ENCODE peak calls at places on chromosomes 6 and 20, in four cellular contexts. F is GM23338; Z is CD8-positive, alpha-beta T cell; U is PC-3. B is an unnamed sample.

GRCh38 chr6:158039178-158039557 is 57.5 kb downstream of the SYNJ2 start:
- DNase-seq in F (no peak), U (no peak), Z (no peak), B (no peak)

GRCh38 chr20:8913452-8913851 is 155.4 kb upstream of the PLCB4 start:
- DNase-seq in F (peak; percentile 19), Z (no peak), U (no peak), B (no peak)

GRCh38 chr6:33426590-33427563 is 7.0 kb downstream of the SYNGAP1 start:
- DNase-seq in F (peak; percentile 71), Z (peak; percentile 57), U (no peak), B (no peak)

GRCh38 chr6:142926494-142927273 is 18.3 kb downstream of the HIVEP2 start:
- DNase-seq in Z (peak; percentile 87), F (peak; percentile 81), U (peak; percentile 38), B (peak; percentile 91)

GRCh38 chr20:36802326-36803223 is 29.0 kb upstream of the DSN1 start:
- DNase-seq in U (peak; percentile 11), Z (no peak), F (no peak), B (no peak)

GRCh38 chr6:37680668-37681067 is 17.0 kb downstream of the MDGA1 start:
- DNase-seq in F (no peak), U (no peak), Z (no peak), B (no peak)

GRCh38 chr6:44302856-44303255 is 10.3 kb downstream of the AARS2 start:
- DNase-seq in U (no peak), F (no peak), Z (no peak), B (no peak)

GRCh38 chr6:65569505-65569904 is 137.5 kb downstream of the EYS start:
- DNase-seq in F (peak; percentile 48), U (peak; percentile 45), Z (no peak), B (no peak)

GRCh38 chr6:134519456-134519855 is 201.5 kb upstream of the SGK1 start:
- DNase-seq in Z (peak; percentile 65), F (no peak), U (no peak), B (no peak)

GRCh38 chr6:16676376-16676775 is 84.9 kb downstream of the ATXN1 start:
- DNase-seq in F (no peak), Z (no peak), U (no peak), B (no peak)

GRCh38 chr6:63351995-63352586 is 32.3 kb upstream of the LGSN start:
- DNase-seq in Z (no peak), U (peak; percentile 45), F (peak; percentile 4), B (peak; percentile 43)

GRCh38 chr6:162862462-162862861 is 134.7 kb downstream of the PACRG start:
- DNase-seq in Z (no peak), U (no peak), F (no peak), B (no peak)

GRCh38 chr6:158661156-158661555 is 11.3 kb downstream of the SYTL3 start:
- DNase-seq in F (peak; percentile 51), Z (no peak), U (peak; percentile 44), B (no peak)

GRCh38 chr20:59006864-59007757 is at the start of gene CTSZ:
- DNase-seq in Z (peak; percentile 35), F (peak; percentile 85), U (peak; percentile 54), B (peak; percentile 86)

GRCh38 chr20:43749734-43750294 is 23.0 kb upstream of the GTSF1L start:
- DNase-seq in Z (peak; percentile 68), U (peak; percentile 88), F (peak; percentile 85), B (peak; percentile 54)

GRCh38 chr6:151303231-151303630 is 63.5 kb downstream of the AKAP12 start:
- DNase-seq in F (no peak), Z (no peak), U (no peak), B (no peak)

GRCh38 chr6:165308926-165309731 is at the start of gene C6orf118:
- DNase-seq in U (peak; percentile 50), Z (no peak), F (peak; percentile 93), B (peak; percentile 12)

GRCh38 chr6:17354700-17355403 is 38.5 kb upstream of the CAP2 start:
- DNase-seq in Z (no peak), U (peak; percentile 76), F (no peak), B (peak; percentile 77)

GRCh38 chr6:121879149-121879548 is 443.7 kb downstream of the GJA1 start:
- DNase-seq in U (no peak), Z (no peak), F (no peak), B (no peak)

GRCh38 chr6:43970068-43970912 is 157.0 kb downstream of the MRPL14 start:
- DNase-seq in F (no peak), Z (no peak), U (no peak), B (no peak)

GRCh38 chr20:63123326-63123725 is 92.6 kb downstream of the YTHDF1 start:
- DNase-seq in U (no peak), Z (no peak), F (no peak), B (no peak)

GRCh38 chr20:38165089-38165965 is at the start of gene TGM2:
- DNase-seq in U (peak; percentile 91), F (peak; percentile 78), Z (no peak), B (peak; percentile 88)

GRCh38 chr6:50707652-50708325 is 5.5 kb upstream of the TFAP2D start:
- DNase-seq in U (no peak), Z (no peak), F (peak; percentile 65), B (no peak)

GRCh38 chr20:6162239-6162638 is 39.4 kb upstream of the FERMT1 start:
- DNase-seq in U (no peak), F (no peak), Z (no peak), B (no peak)

GRCh38 chr6:46032112-46032998 is 16.7 kb upstream of the CLIC5 start:
- DNase-seq in F (peak; percentile 30), Z (no peak), U (no peak), B (no peak)

GRCh38 chr6:9914951-9915350 is 499.9 kb downstream of the TFAP2A start:
- DNase-seq in F (no peak), Z (no peak), U (no peak), B (no peak)

GRCh38 chr20:37522258-37523011 is 1.4 kb downstream of the NNAT start:
- DNase-seq in U (no peak), Z (no peak), F (peak; percentile 95), B (peak; percentile 67)

GRCh38 chr20:2869381-2869780 is 3.9 kb upstream of the PTPRA start:
- DNase-seq in F (no peak), U (no peak), Z (no peak), B (no peak)

GRCh38 chr6:156827382-156827781 is 50.2 kb downstream of the ARID1B start:
- DNase-seq in Z (no peak), F (no peak), U (no peak), B (no peak)

GRCh38 chr20:8986631-8987030 is 82.3 kb upstream of the PLCB4 start:
- DNase-seq in Z (no peak), U (no peak), F (no peak), B (no peak)

GRCh38 chr6:7542878-7543394 is 1.5 kb downstream of the DSP start:
- DNase-seq in Z (no peak), F (peak; percentile 86), U (peak; percentile 84), B (peak; percentile 89)

GRCh38 chr6:137967689-137968467 is 100.8 kb downstream of the TNFAIP3 start:
- DNase-seq in Z (no peak), F (no peak), U (no peak), B (no peak)

GRCh38 chr6:391559-392440 is at the start of gene IRF4:
- DNase-seq in F (peak; percentile 72), U (no peak), Z (peak; percentile 32), B (no peak)

GRCh38 chr6:111871207-111871606 is 2.0 kb downstream of the FYN start:
- DNase-seq in U (no peak), Z (peak; percentile 46), F (no peak), B (peak; percentile 50)

GRCh38 chr6:144298167-144298671 is 13.1 kb downstream of the UTRN start:
- DNase-seq in Z (no peak), F (no peak), U (no peak), B (peak; percentile 81)

GRCh38 chr6:144296973-144297372 is 11.8 kb downstream of the UTRN start:
- DNase-seq in U (peak; percentile 57), Z (no peak), F (no peak), B (no peak)

GRCh38 chr6:144294016-144294415 is 8.9 kb downstream of the UTRN start:
- DNase-seq in Z (no peak), U (peak; percentile 80), F (no peak), B (no peak)

GRCh38 chr6:144297498-144298166 is 12.5 kb downstream of the UTRN start:
- DNase-seq in F (no peak), Z (no peak), U (no peak), B (peak; percentile 35)

DNA sequence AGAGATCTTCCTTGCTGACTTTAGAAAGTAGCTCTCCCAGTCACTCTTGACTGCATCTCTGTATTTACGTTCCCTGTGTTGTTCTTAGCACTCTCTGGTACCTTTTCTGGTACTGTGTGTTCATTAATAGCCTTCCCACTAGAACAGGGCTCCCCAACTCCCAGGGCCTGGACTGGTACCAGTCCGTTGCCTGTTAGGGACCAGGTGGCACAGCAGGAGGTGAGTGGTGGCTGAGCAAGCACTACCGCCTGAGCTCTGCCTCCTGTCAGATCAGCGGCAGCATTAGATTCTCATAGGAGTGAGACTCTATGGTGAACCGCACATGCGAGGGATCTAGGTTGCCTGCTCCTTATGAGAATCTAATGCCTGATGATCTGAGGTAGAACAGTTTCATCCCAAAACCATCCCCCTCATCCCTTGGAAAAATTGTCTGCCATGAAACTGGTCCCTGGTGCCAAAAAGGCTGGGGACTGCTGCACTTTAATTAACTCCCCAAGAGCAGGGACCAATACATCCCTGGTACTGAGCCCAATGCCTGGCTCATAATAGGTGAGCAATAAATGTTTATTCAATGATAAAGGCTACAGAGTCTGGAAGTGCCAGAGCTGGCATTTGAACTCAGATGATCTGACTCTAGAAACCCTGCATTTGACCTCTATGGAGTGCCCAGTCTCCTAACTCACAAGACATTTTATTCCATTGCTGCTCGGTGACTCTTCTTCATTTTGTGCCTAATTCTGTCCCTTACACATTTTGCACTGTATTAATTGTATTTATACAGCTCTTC is 11.0 kb downstream of the UTRN start:
- DNase-seq in Z (no peak), F (no peak), U (no peak), B (no peak)
- H3K27ac ChIP-seq in Z (no peak overlapping the region), F (no peak overlapping the region), U (no peak overlapping the region), B (no peak overlapping the region)

GRCh38 chr6:20147469-20147868 is 64.8 kb downstream of the MBOAT1 start:
- DNase-seq in Z (no peak), U (no peak), F (no peak), B (no peak)
- H3K4me1 ChIP-seq in Z (no peaks in the 10 kb centered on the region), U (no peaks in the 10 kb centered on the region), F (no peaks in the 10 kb centered on the region), B (no peaks in the 10 kb centered on the region)

DNA sequence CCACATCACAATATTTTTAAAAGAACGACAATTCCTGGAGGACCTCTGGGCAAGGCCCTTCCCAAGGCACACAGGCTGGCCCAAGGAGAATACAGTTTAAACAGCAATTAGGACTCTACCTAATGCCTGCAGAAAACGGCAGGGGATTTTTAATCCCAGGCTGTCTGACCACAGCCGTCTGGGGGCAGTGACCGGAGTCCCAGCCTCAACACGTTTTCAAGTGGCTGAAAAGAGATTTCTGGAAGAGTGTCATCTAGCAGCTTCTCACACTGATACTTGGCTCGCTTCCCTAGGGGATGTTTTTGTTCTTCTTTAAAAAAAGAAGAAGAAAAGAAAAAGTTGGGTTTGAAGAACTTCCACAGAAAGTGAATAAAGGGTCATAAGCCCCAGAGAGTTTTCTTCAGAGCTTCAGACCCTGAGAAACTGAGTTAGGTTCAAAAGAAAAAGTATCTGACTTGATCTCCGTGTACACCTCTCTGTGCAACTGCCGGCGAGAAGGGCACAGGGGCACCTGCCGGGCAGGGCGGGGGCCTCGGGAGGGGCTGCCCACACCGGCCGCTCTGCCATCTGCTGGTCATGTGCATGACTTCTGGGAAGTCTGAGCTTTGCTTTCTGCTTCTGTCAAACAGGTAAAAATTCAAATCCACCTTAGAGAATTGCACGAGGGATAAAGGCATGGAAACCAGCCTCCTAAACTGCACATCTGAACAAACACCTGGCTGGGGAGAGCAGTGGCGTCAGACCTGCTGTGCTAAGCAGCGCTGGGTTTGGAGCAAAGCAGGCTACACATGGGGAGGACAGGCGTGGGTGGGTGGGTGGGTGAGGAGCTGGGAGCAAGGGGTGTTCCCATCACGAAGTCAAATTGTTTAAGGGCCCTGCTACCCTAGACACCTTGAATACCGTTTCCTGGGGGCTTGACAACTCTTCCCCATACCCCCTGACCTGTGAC is 33.0 kb downstream of the RRBP1 start:
- DNase-seq in Z (peak; percentile 42), U (peak; percentile 18), F (peak; percentile 47), B (peak; percentile 59)
- H3K4me3 ChIP-seq in Z (no peak overlapping the region), U (no peak overlapping the region), F (no peak overlapping the region), B (no peak overlapping the region)

GRCh38 chr6:107701231-107701630 is 122.9 kb downstream of the SCML4 start:
- DNase-seq in F (no peak), Z (no peak), U (no peak), B (no peak)
- H3K27ac ChIP-seq in F (no peak overlapping the region), Z (no peak overlapping the region), U (no peak overlapping the region), B (no peak overlapping the region)

B was measured in small intestine.